ENCODE peak calls at places on chromosome 9, in four cellular contexts. U, P, D and E are unnamed samples.
A peak's percentile ranks its signal among the peaks of the same experiment; 100 is the strongest.

GRCh38 chr9:133151601-133152525 is 11.9 kb downstream of the GBGT1 start:
- DNase-seq in D (no peak), P (no peak), U (no peak), E (no peak)

GRCh38 chr9:104914458-104914857 is 13.5 kb downstream of the ABCA1 start:
- DNase-seq in D (no peak), U (no peak), P (peak; percentile 45), E (no peak)

GRCh38 chr9:134629061-134629585 is 12.5 kb upstream of the COL5A1 start:
- DNase-seq in U (peak; percentile 48), P (peak; percentile 21), D (peak; percentile 49), E (no peak)

GRCh38 chr9:22022396-22022795 is 13.3 kb upstream of the CDKN2B start:
- DNase-seq in U (no peak), D (no peak), P (no peak), E (no peak)

GRCh38 chr9:131012396-131012917 is 3.5 kb downstream of the LAMC3 start:
- DNase-seq in D (no peak), P (no peak), U (no peak), E (no peak)

GRCh38 chr9:127877566-127877998 is at the start of gene AK1:
- DNase-seq in U (peak; percentile 93), P (peak; percentile 88), D (peak; percentile 91), E (peak; percentile 74)

GRCh38 chr9:83986765-83987401 is 6.3 kb downstream of the RMI1 start:
- DNase-seq in D (no peak), P (no peak), U (no peak), E (no peak)

GRCh38 chr9:79701651-79702050 is 129.9 kb downstream of the TLE4 start:
- DNase-seq in P (peak; percentile 65), D (no peak), U (no peak), E (no peak)

GRCh38 chr9:79053613-79054012 is 518.2 kb upstream of the TLE4 start:
- DNase-seq in P (no peak), D (no peak), U (no peak), E (no peak)

GRCh38 chr9:96299823-96300222 is 2.2 kb downstream of the HSD17B3 start:
- DNase-seq in D (no peak), U (no peak), P (no peak), E (no peak)

GRCh38 chr9:81096667-81097066 is 592.7 kb downstream of the TLE1 start:
- DNase-seq in U (no peak), P (no peak), D (no peak), E (no peak)

GRCh38 chr9:129751841-129752801 is 721 bp downstream of the PTGES start:
- DNase-seq in P (peak; percentile 63), D (no peak), U (no peak), E (peak; percentile 22)

GRCh38 chr9:38619556-38620447 is 594 bp downstream of the ANKRD18A start:
- DNase-seq in P (peak; percentile 56), D (no peak), U (no peak), E (peak; percentile 72)

GRCh38 chr9:71763752-71764332 is 4.5 kb downstream of the CEMIP2 start:
- DNase-seq in P (no peak), D (no peak), U (no peak), E (no peak)

GRCh38 chr9:80995759-80996158 is 693.6 kb downstream of the TLE1 start:
- DNase-seq in U (no peak), P (no peak), D (no peak), E (no peak)

GRCh38 chr9:5626727-5627634 is 1.9 kb upstream of the RIC1 start:
- DNase-seq in P (no peak), D (no peak), U (peak; percentile 77), E (no peak)

GRCh38 chr9:131813116-131813515 is 73.2 kb upstream of the RAPGEF1 start:
- DNase-seq in D (no peak), P (no peak), U (no peak), E (no peak)

GRCh38 chr9:113350338-113350672 is 964 bp downstream of the BSPRY start:
- DNase-seq in P (no peak), D (no peak), U (no peak), E (peak; percentile 14)